ENCODE peak calls at places on chromosomes 7 and 10, in eight cellular contexts. S is left lung, V is ACHN, X is tibial nerve, L is NCI-H748 treated with DMSO at 0.1 percent for 48 hours, K is GM20000, C is HCEC 1CT, D is T-helper 9 cell. I is an unnamed sample.

GRCh38 chr7:41685684-41686083 is 17.2 kb downstream of the INHBA start:
- DNase-seq in S (no peak), V (no peak), X (no peak), L (no peak), K (no peak), C (peak), D (no peak), I (no peak)

GRCh38 chr10:78813526-78814429 is 255.0 kb upstream of the ZMIZ1 start:
- DNase-seq in S (no peak), V (no peak), X (no peak), L (no peak), K (no peak), C (no peak), D (no peak), I (no peak)

GRCh38 chr7:99197498-99197897 is 10.4 kb downstream of the KPNA7 start:
- DNase-seq in S (no peak), V (no peak), X (no peak), L (no peak), K (no peak), C (no peak), D (no peak), I (no peak)

GRCh38 chr7:44100458-44101303 is 3.5 kb upstream of the AEBP1 start:
- DNase-seq in S (peak), V (no peak), X (no peak), L (no peak), K (peak), C (peak), D (no peak), I (no peak)

GRCh38 chr7:127782550-127783266 is 130.7 kb downstream of the SND1 start:
- DNase-seq in S (no peak), V (peak), X (no peak), L (no peak), K (no peak), C (peak), D (no peak), I (no peak)

GRCh38 chr10:60444494-60445064 is 54.9 kb upstream of the ANK3 start:
- DNase-seq in S (no peak), V (peak), X (no peak), L (peak), K (no peak), C (peak), D (no peak), I (no peak)

GRCh38 chr7:135976312-135977019 is 693 bp downstream of the MTPN start:
- DNase-seq in S (no peak), V (peak), X (no peak), L (peak), K (peak), C (no peak), D (peak), I (no peak)

GRCh38 chr10:78706256-78706655 is 362.5 kb upstream of the ZMIZ1 start:
- DNase-seq in S (no peak), V (no peak), X (no peak), L (no peak), K (no peak), C (no peak), D (no peak), I (no peak)

GRCh38 chr10:91957091-91957490 is 33.5 kb downstream of the BTAF1 start:
- DNase-seq in S (no peak), V (no peak), X (no peak), L (no peak), K (no peak), C (no peak), D (no peak), I (no peak)

I was measured in ureter.